ENCODE peak calls at places on chromosome 20, in seven cellular contexts. Q is IMR-90, H is H1, A is neuronal stem cell, Y is H9, K is mesenchymal stem cell, G is trophoblast cell. F is an unnamed sample.
A peak's percentile ranks its signal among the peaks of the same experiment; 100 is the strongest.

GRCh38 chr20:34639755-34640222 is 37.1 kb downstream of the PIGU start:
- DNase-seq in Q (no peak), H (no peak), A (no peak), Y (no peak), K (peak; percentile 10), G (no peak), F (peak; percentile 55)

GRCh38 chr20:44038681-44039123 is 124.0 kb downstream of the TOX2 start:
- DNase-seq in Q (no peak), H (peak; percentile 30), A (no peak), Y (no peak), K (no peak), G (no peak), F (peak; percentile 10)

GRCh38 chr20:35773154-35773751 is 1.4 kb downstream of the PHF20 start:
- DNase-seq in Q (peak; percentile 24), H (no peak), A (no peak), Y (no peak), K (peak; percentile 73), G (peak; percentile 93), F (peak; percentile 86)

GRCh38 chr20:38157635-38158495 is 7.2 kb downstream of the TGM2 start:
- DNase-seq in Q (peak; percentile 44), H (no peak), A (no peak), Y (no peak), K (no peak), G (no peak), F (no peak)

GRCh38 chr20:38165089-38165965 is at the start of gene TGM2:
- DNase-seq in Q (peak; percentile 69), H (peak; percentile 79), A (peak; percentile 53), Y (peak; percentile 71), K (peak; percentile 82), G (peak; percentile 84), F (peak; percentile 53)

GRCh38 chr20:44129996-44130718 is 56.8 kb downstream of the JPH2 start:
- DNase-seq in Q (peak; percentile 9), H (no peak), A (no peak), Y (no peak), K (peak; percentile 32), G (no peak), F (no peak)

GRCh38 chr20:20489054-20489453 is 121.2 kb downstream of the INSM1 start:
- DNase-seq in Q (peak; percentile 69), H (no peak), A (no peak), Y (no peak), K (no peak), G (no peak), F (no peak)

GRCh38 chr20:3166913-3167342 is 6.4 kb downstream of the LZTS3 start:
- DNase-seq in Q (no peak), H (no peak), A (no peak), Y (no peak), K (no peak), G (no peak), F (no peak)

GRCh38 chr20:14775778-14776177 is 438.4 kb upstream of the FLRT3 start:
- DNase-seq in Q (no peak), H (no peak), A (no peak), Y (no peak), K (peak; percentile 22), G (peak; percentile 48), F (no peak)

GRCh38 chr20:50562262-50562701 is 52.1 kb downstream of the PTPN1 start:
- DNase-seq in Q (no peak), H (no peak), A (no peak), Y (no peak), K (no peak), G (no peak), F (no peak)

GRCh38 chr20:20010639-20011500 is 6.3 kb upstream of the NAA20 start:
- DNase-seq in Q (peak; percentile 81), H (no peak), A (no peak), Y (no peak), K (peak; percentile 93), G (no peak), F (no peak)

GRCh38 chr20:56795492-56795891 is 166.4 kb downstream of the TFAP2C start:
- DNase-seq in Q (no peak), H (no peak), A (no peak), Y (no peak), K (no peak), G (no peak), F (no peak)

GRCh38 chr20:50426865-50427739 is 83.1 kb upstream of the PTPN1 start:
- DNase-seq in Q (no peak), H (no peak), A (no peak), Y (no peak), K (peak; percentile 48), G (no peak), F (no peak)

GRCh38 chr20:35020108-35021031 is 64.7 kb downstream of the MYH7B start:
- DNase-seq in Q (no peak), H (no peak), A (no peak), Y (no peak), K (no peak), G (no peak), F (no peak)

GRCh38 chr20:38536310-38536709 is 44.7 kb upstream of the ADIG start:
- DNase-seq in Q (peak; percentile 74), H (no peak), A (no peak), Y (no peak), K (no peak), G (no peak), F (no peak)

GRCh38 chr20:63966172-63966943 is 3.4 kb downstream of the ZNF512B start:
- DNase-seq in Q (no peak), H (no peak), A (no peak), Y (no peak), K (no peak), G (no peak), F (no peak)

GRCh38 chr20:34703573-34704176 is 469 bp upstream of the TP53INP2 start:
- DNase-seq in Q (peak; percentile 37), H (no peak), A (no peak), Y (no peak), K (peak; percentile 86), G (peak; percentile 64), F (peak; percentile 55)

GRCh38 chr20:40766790-40767529 is 77.9 kb upstream of the MAFB start:
- DNase-seq in Q (no peak), H (no peak), A (no peak), Y (no peak), K (no peak), G (no peak), F (no peak)
- H2AK5ac ChIP-seq in Q (no peak overlapping the region), H (no peak overlapping the region), A (no peak overlapping the region), Y (no peak overlapping the region), K (no peak overlapping the region), G (no peak overlapping the region), F (no peak overlapping the region)

GRCh38 chr20:49277786-49278035 is 146 bp downstream of the ZNFX1 start:
- DNase-seq in Q (no peak), H (no peak), A (no peak), Y (no peak), K (no peak), G (no peak), F (no peak)
- H3K79me1 ChIP-seq in Q (peaks cover 66% of the 10 kb centered on the region), H (peaks cover 3% of the 10 kb centered on the region), A (peaks cover 11% of the 10 kb centered on the region), Y (no peaks in the 10 kb centered on the region), K (peaks cover 3% of the 10 kb centered on the region), G (peaks cover 15% of the 10 kb centered on the region), F (peaks cover 11% of the 10 kb centered on the region)

GRCh38 chr20:5077761-5078387 is 41.9 kb downstream of the PCNA start:
- DNase-seq in Q (no peak), H (no peak), A (no peak), Y (no peak), K (no peak), G (peak; percentile 87), F (no peak)

GRCh38 chr20:5072756-5073153 is 47.0 kb downstream of the PCNA start:
- DNase-seq in Q (no peak), H (no peak), A (no peak), Y (no peak), K (no peak), G (no peak), F (no peak)

GRCh38 chr20:5073154-5074049 is 46.4 kb downstream of the PCNA start:
- DNase-seq in Q (peak; percentile 22), H (peak; percentile 51), A (no peak), Y (peak; percentile 40), K (peak; percentile 22), G (no peak), F (peak; percentile 40)

GRCh38 chr20:5070570-5070969 is 49.2 kb downstream of the PCNA start:
- DNase-seq in Q (no peak), H (no peak), A (no peak), Y (no peak), K (no peak), G (no peak), F (no peak)

GRCh38 chr20:5074050-5074674 is 45.6 kb downstream of the PCNA start:
- DNase-seq in Q (no peak), H (no peak), A (no peak), Y (no peak), K (no peak), G (no peak), F (no peak)
- H2AK5ac ChIP-seq in Q (no peak overlapping the region), H (no peak overlapping the region), A (no peak overlapping the region), Y (no peak overlapping the region), K (no peak overlapping the region), G (no peak overlapping the region), F (no peak overlapping the region)

DNA sequence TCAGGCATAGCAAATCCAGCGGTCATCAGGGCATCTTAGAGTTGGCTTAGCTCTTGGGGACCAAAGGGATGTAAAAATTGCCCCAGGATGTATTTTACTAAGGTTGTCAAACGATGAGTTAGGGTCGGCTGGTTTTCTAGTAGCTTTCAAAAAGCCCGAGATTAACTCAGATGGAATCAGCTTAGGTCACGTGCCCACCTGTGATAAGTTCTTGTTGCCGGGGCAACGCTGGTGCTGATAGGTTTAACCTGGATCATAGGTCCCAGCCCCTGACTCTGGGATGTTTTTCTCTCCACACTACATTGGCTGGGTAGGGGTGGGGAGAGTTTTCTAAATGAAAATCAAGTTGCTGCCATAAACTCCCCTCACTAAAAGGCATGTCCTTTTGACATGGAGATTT is 257.3 kb upstream of the SULF2 start:
- DNase-seq in Q (no peak), H (no peak), A (no peak), Y (no peak), K (no peak), G (no peak), F (no peak)
- H3K79me1 ChIP-seq in Q (no peaks in the 10 kb centered on the region), H (no peaks in the 10 kb centered on the region), A (no peaks in the 10 kb centered on the region), Y (no peaks in the 10 kb centered on the region), K (no peaks in the 10 kb centered on the region), G (no peaks in the 10 kb centered on the region), F (no peaks in the 10 kb centered on the region)

GRCh38 chr20:32179515-32179914 is 28.0 kb downstream of the PLAGL2 start:
- DNase-seq in Q (no peak), H (no peak), A (no peak), Y (no peak), K (no peak), G (no peak), F (no peak)
- H2AK5ac ChIP-seq in Q (no peak overlapping the region), H (no peak overlapping the region), A (no peak overlapping the region), Y (no peak overlapping the region), K (no peak overlapping the region), G (no peak overlapping the region), F (no peak overlapping the region)

DNA sequence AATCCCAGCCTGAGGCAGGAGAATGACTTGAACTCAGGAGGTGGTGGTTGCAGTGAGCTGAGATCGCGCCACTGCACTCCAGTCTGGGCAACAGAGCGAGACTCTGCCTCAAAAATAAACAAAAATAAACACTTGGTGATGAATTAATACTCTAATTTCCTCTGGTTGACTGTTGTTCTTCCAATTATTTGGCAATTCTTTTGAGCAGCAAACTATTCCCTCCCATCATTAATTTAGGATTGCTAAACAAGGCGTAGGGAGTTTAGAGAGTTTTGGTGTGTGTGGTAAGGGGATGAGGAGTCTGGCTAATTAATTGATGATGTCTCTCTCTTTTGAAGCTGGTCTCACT is 2.7 kb upstream of the ID1 start:
- DNase-seq in Q (no peak), H (no peak), A (no peak), Y (no peak), K (no peak), G (no peak), F (no peak)
- H3K79me1 ChIP-seq in Q (peaks cover 11% of the 10 kb centered on the region), H (no peaks in the 10 kb centered on the region), A (no peaks in the 10 kb centered on the region), Y (no peaks in the 10 kb centered on the region), K (no peaks in the 10 kb centered on the region), G (peaks cover 65% of the 10 kb centered on the region), F (peaks cover 2% of the 10 kb centered on the region)

F was measured in mesendoderm.